ENCODE peak calls at places on chromosomes 6 and 20, in six cellular contexts. One of them, this sample, is unnamed.

GRCh38 chr6:151141685-151142084 is 98.1 kb upstream of the AKAP12 start:
- DNase-seq in naive B cell: no peak
- DNase-seq in GM23338: no peak
- DNase-seq in NCI-H1694 treated with DMSO at 0.1 percent for 48 hours: no peak
- DNase-seq in neuronal stem cell: no peak
- DNase-seq in skeletal muscle cell: no peak
- DNase-seq in this sample: no peak

GRCh38 chr20:57705103-57705899 is 4.5 kb downstream of the PMEPA1 start:
- DNase-seq in neuronal stem cell: no peak
- DNase-seq in GM23338: no peak
- DNase-seq in NCI-H1694 treated with DMSO at 0.1 percent for 48 hours: no peak
- DNase-seq in naive B cell: no peak
- DNase-seq in skeletal muscle cell: no peak
- DNase-seq in this sample: no peak

GRCh38 chr6:150813319-150813992 is 52.0 kb upstream of the MTHFD1L start:
- DNase-seq in skeletal muscle cell: no peak
- DNase-seq in NCI-H1694 treated with DMSO at 0.1 percent for 48 hours: no peak
- DNase-seq in naive B cell: no peak
- DNase-seq in GM23338: no peak
- DNase-seq in neuronal stem cell: no peak
- DNase-seq in this sample: peak

GRCh38 chr6:72580281-72580940 is 41.5 kb upstream of the KCNQ5 start:
- DNase-seq in naive B cell: no peak
- DNase-seq in GM23338: peak
- DNase-seq in skeletal muscle cell: peak
- DNase-seq in NCI-H1694 treated with DMSO at 0.1 percent for 48 hours: peak
- DNase-seq in neuronal stem cell: no peak
- DNase-seq in this sample: peak

GRCh38 chr20:47691632-47692031 is 93.6 kb downstream of the SULF2 start:
- DNase-seq in neuronal stem cell: peak
- DNase-seq in naive B cell: no peak
- DNase-seq in GM23338: peak
- DNase-seq in skeletal muscle cell: no peak
- DNase-seq in NCI-H1694 treated with DMSO at 0.1 percent for 48 hours: no peak
- DNase-seq in this sample: no peak

GRCh38 chr20:3181270-3181669 is 7.9 kb upstream of the LZTS3 start:
- DNase-seq in skeletal muscle cell: no peak
- DNase-seq in naive B cell: no peak
- DNase-seq in GM23338: no peak
- DNase-seq in neuronal stem cell: no peak
- DNase-seq in NCI-H1694 treated with DMSO at 0.1 percent for 48 hours: no peak
- DNase-seq in this sample: no peak

GRCh38 chr6:149936743-149937142 is 5.1 kb upstream of the ULBP2 start:
- DNase-seq in neuronal stem cell: no peak
- DNase-seq in skeletal muscle cell: no peak
- DNase-seq in NCI-H1694 treated with DMSO at 0.1 percent for 48 hours: no peak
- DNase-seq in GM23338: no peak
- DNase-seq in naive B cell: no peak
- DNase-seq in this sample: no peak

GRCh38 chr6:118650500-118651281 is 700 bp downstream of the CEP85L start:
- DNase-seq in skeletal muscle cell: no peak
- DNase-seq in GM23338: peak
- DNase-seq in neuronal stem cell: peak
- DNase-seq in NCI-H1694 treated with DMSO at 0.1 percent for 48 hours: no peak
- DNase-seq in naive B cell: peak
- DNase-seq in this sample: peak

GRCh38 chr6:152552616-152553209 is 84.4 kb downstream of the SYNE1 start:
- DNase-seq in neuronal stem cell: peak
- DNase-seq in GM23338: peak
- DNase-seq in naive B cell: no peak
- DNase-seq in NCI-H1694 treated with DMSO at 0.1 percent for 48 hours: peak
- DNase-seq in skeletal muscle cell: peak
- DNase-seq in this sample: peak

GRCh38 chr6:39169448-39170344 is 54.7 kb upstream of the SAYSD1 start:
- DNase-seq in skeletal muscle cell: no peak
- DNase-seq in NCI-H1694 treated with DMSO at 0.1 percent for 48 hours: no peak
- DNase-seq in naive B cell: no peak
- DNase-seq in neuronal stem cell: no peak
- DNase-seq in GM23338: no peak
- DNase-seq in this sample: peak

GRCh38 chr6:62652692-62653328 is 366.8 kb upstream of the KHDRBS2 start:
- DNase-seq in naive B cell: no peak
- DNase-seq in skeletal muscle cell: no peak
- DNase-seq in GM23338: peak
- DNase-seq in neuronal stem cell: peak
- DNase-seq in NCI-H1694 treated with DMSO at 0.1 percent for 48 hours: no peak
- DNase-seq in this sample: no peak

GRCh38 chr6:15465212-15465611 is 197.6 kb downstream of the DTNBP1 start:
- DNase-seq in GM23338: no peak
- DNase-seq in naive B cell: no peak
- DNase-seq in NCI-H1694 treated with DMSO at 0.1 percent for 48 hours: no peak
- DNase-seq in skeletal muscle cell: no peak
- DNase-seq in neuronal stem cell: no peak
- DNase-seq in this sample: peak

GRCh38 chr20:49281913-49282467 is 4.1 kb upstream of the ZNFX1 start:
- DNase-seq in naive B cell: no peak
- DNase-seq in neuronal stem cell: no peak
- DNase-seq in NCI-H1694 treated with DMSO at 0.1 percent for 48 hours: no peak
- DNase-seq in skeletal muscle cell: no peak
- DNase-seq in GM23338: no peak
- DNase-seq in this sample: no peak

GRCh38 chr20:61900376-61901293 is 165.0 kb downstream of the TAF4 start:
- DNase-seq in neuronal stem cell: no peak
- DNase-seq in skeletal muscle cell: no peak
- DNase-seq in GM23338: no peak
- DNase-seq in NCI-H1694 treated with DMSO at 0.1 percent for 48 hours: no peak
- DNase-seq in naive B cell: no peak
- DNase-seq in this sample: no peak

GRCh38 chr20:25605146-25605545 is 18.7 kb downstream of the NANP start:
- DNase-seq in GM23338: no peak
- DNase-seq in neuronal stem cell: no peak
- DNase-seq in NCI-H1694 treated with DMSO at 0.1 percent for 48 hours: no peak
- DNase-seq in skeletal muscle cell: no peak
- DNase-seq in naive B cell: no peak
- DNase-seq in this sample: no peak

GRCh38 chr6:53837875-53838806 is 43.3 kb downstream of the LRRC1 start:
- DNase-seq in GM23338: no peak
- DNase-seq in naive B cell: no peak
- DNase-seq in neuronal stem cell: peak
- DNase-seq in NCI-H1694 treated with DMSO at 0.1 percent for 48 hours: no peak
- DNase-seq in skeletal muscle cell: no peak
- DNase-seq in this sample: no peak

GRCh38 chr20:9838035-9838377 is 870 bp downstream of the PAK5 start:
- DNase-seq in GM23338: peak
- DNase-seq in skeletal muscle cell: no peak
- DNase-seq in NCI-H1694 treated with DMSO at 0.1 percent for 48 hours: peak
- DNase-seq in neuronal stem cell: no peak
- DNase-seq in naive B cell: no peak
- DNase-seq in this sample: no peak

GRCh38 chr6:131660195-131660594 is 23.1 kb downstream of the ENPP3 start:
- DNase-seq in neuronal stem cell: no peak
- DNase-seq in naive B cell: no peak
- DNase-seq in NCI-H1694 treated with DMSO at 0.1 percent for 48 hours: no peak
- DNase-seq in GM23338: no peak
- DNase-seq in skeletal muscle cell: peak
- DNase-seq in this sample: no peak

GRCh38 chr6:30122515-30122914 is 9.6 kb upstream of the TRIM31 start:
- DNase-seq in skeletal muscle cell: no peak
- DNase-seq in NCI-H1694 treated with DMSO at 0.1 percent for 48 hours: no peak
- DNase-seq in neuronal stem cell: no peak
- DNase-seq in GM23338: no peak
- DNase-seq in naive B cell: no peak
- DNase-seq in this sample: no peak

GRCh38 chr20:49668181-49668877 is 45.3 kb downstream of the B4GALT5 start:
- DNase-seq in NCI-H1694 treated with DMSO at 0.1 percent for 48 hours: no peak
- DNase-seq in neuronal stem cell: no peak
- DNase-seq in GM23338: no peak
- DNase-seq in naive B cell: peak
- DNase-seq in skeletal muscle cell: no peak
- DNase-seq in this sample: no peak

GRCh38 chr20:50794846-50795634 is at the start of gene BCAS4:
- DNase-seq in NCI-H1694 treated with DMSO at 0.1 percent for 48 hours: peak
- DNase-seq in skeletal muscle cell: peak
- DNase-seq in naive B cell: peak
- DNase-seq in neuronal stem cell: peak
- DNase-seq in GM23338: peak
- DNase-seq in this sample: peak

GRCh38 chr20:39576786-39577185 is 614.6 kb downstream of the DHX35 start:
- DNase-seq in skeletal muscle cell: no peak
- DNase-seq in NCI-H1694 treated with DMSO at 0.1 percent for 48 hours: no peak
- DNase-seq in GM23338: no peak
- DNase-seq in naive B cell: no peak
- DNase-seq in neuronal stem cell: no peak
- DNase-seq in this sample: no peak

GRCh38 chr20:22698443-22698842 is 114.1 kb upstream of the FOXA2 start:
- DNase-seq in skeletal muscle cell: no peak
- DNase-seq in neuronal stem cell: no peak
- DNase-seq in NCI-H1694 treated with DMSO at 0.1 percent for 48 hours: no peak
- DNase-seq in GM23338: no peak
- DNase-seq in naive B cell: no peak
- DNase-seq in this sample: no peak

GRCh38 chr20:22180244-22180643 is 404.1 kb downstream of the FOXA2 start:
- DNase-seq in skeletal muscle cell: no peak
- DNase-seq in naive B cell: no peak
- DNase-seq in GM23338: peak
- DNase-seq in NCI-H1694 treated with DMSO at 0.1 percent for 48 hours: no peak
- DNase-seq in neuronal stem cell: no peak
- DNase-seq in this sample: no peak

GRCh38 chr6:149150301-149150700 is 167.2 kb upstream of the TAB2 start:
- DNase-seq in GM23338: no peak
- DNase-seq in naive B cell: no peak
- DNase-seq in neuronal stem cell: no peak
- DNase-seq in skeletal muscle cell: no peak
- DNase-seq in NCI-H1694 treated with DMSO at 0.1 percent for 48 hours: no peak
- DNase-seq in this sample: no peak

GRCh38 chr20:46681032-46681854 is 8.0 kb downstream of the TP53RK start:
- DNase-seq in naive B cell: peak
- DNase-seq in neuronal stem cell: peak
- DNase-seq in NCI-H1694 treated with DMSO at 0.1 percent for 48 hours: peak
- DNase-seq in skeletal muscle cell: no peak
- DNase-seq in GM23338: peak
- DNase-seq in this sample: peak

GRCh38 chr6:28982476-28983266 is 22.4 kb downstream of the ZNF311 start:
- DNase-seq in NCI-H1694 treated with DMSO at 0.1 percent for 48 hours: peak
- DNase-seq in skeletal muscle cell: no peak
- DNase-seq in naive B cell: no peak
- DNase-seq in neuronal stem cell: peak
- DNase-seq in GM23338: peak
- DNase-seq in this sample: peak

GRCh38 chr6:149060300-149060984 is 257.1 kb upstream of the TAB2 start:
- DNase-seq in neuronal stem cell: no peak
- DNase-seq in naive B cell: peak
- DNase-seq in skeletal muscle cell: no peak
- DNase-seq in NCI-H1694 treated with DMSO at 0.1 percent for 48 hours: no peak
- DNase-seq in GM23338: no peak
- DNase-seq in this sample: peak

GRCh38 chr6:168929871-168930450 is 323.7 kb downstream of the THBS2 start:
- DNase-seq in NCI-H1694 treated with DMSO at 0.1 percent for 48 hours: no peak
- DNase-seq in neuronal stem cell: no peak
- DNase-seq in skeletal muscle cell: no peak
- DNase-seq in naive B cell: no peak
- DNase-seq in GM23338: no peak
- DNase-seq in this sample: no peak

GRCh38 chr6:7332090-7332745 is 19.2 kb upstream of the SSR1 start:
- DNase-seq in neuronal stem cell: no peak
- DNase-seq in NCI-H1694 treated with DMSO at 0.1 percent for 48 hours: no peak
- DNase-seq in GM23338: no peak
- DNase-seq in naive B cell: no peak
- DNase-seq in skeletal muscle cell: no peak
- DNase-seq in this sample: no peak

GRCh38 chr20:35305682-35306556 is 13.7 kb upstream of the FAM83C start:
- DNase-seq in skeletal muscle cell: peak
- DNase-seq in NCI-H1694 treated with DMSO at 0.1 percent for 48 hours: no peak
- DNase-seq in naive B cell: no peak
- DNase-seq in GM23338: no peak
- DNase-seq in neuronal stem cell: no peak
- DNase-seq in this sample: peak

GRCh38 chr6:5151295-5151954 is 66.3 kb downstream of the PPP1R3G start:
- DNase-seq in naive B cell: no peak
- DNase-seq in NCI-H1694 treated with DMSO at 0.1 percent for 48 hours: no peak
- DNase-seq in skeletal muscle cell: no peak
- DNase-seq in neuronal stem cell: no peak
- DNase-seq in GM23338: no peak
- DNase-seq in this sample: no peak

GRCh38 chr20:63579017-63579705 is 5.1 kb upstream of the HELZ2 start:
- DNase-seq in naive B cell: no peak
- DNase-seq in skeletal muscle cell: no peak
- DNase-seq in neuronal stem cell: no peak
- DNase-seq in GM23338: no peak
- DNase-seq in NCI-H1694 treated with DMSO at 0.1 percent for 48 hours: no peak
- DNase-seq in this sample: no peak

GRCh38 chr6:30443657-30444450 is 45.5 kb upstream of the HLA-E start:
- DNase-seq in GM23338: peak
- DNase-seq in neuronal stem cell: no peak
- DNase-seq in naive B cell: no peak
- DNase-seq in NCI-H1694 treated with DMSO at 0.1 percent for 48 hours: no peak
- DNase-seq in skeletal muscle cell: no peak
- DNase-seq in this sample: no peak

GRCh38 chr20:61588356-61589054 is 336.4 kb downstream of the CDH4 start:
- DNase-seq in skeletal muscle cell: peak
- DNase-seq in naive B cell: no peak
- DNase-seq in NCI-H1694 treated with DMSO at 0.1 percent for 48 hours: no peak
- DNase-seq in neuronal stem cell: no peak
- DNase-seq in GM23338: no peak
- DNase-seq in this sample: no peak

GRCh38 chr20:50655325-50655880 is 35.9 kb downstream of the RIPOR3 start:
- DNase-seq in neuronal stem cell: no peak
- DNase-seq in skeletal muscle cell: peak
- DNase-seq in naive B cell: no peak
- DNase-seq in GM23338: no peak
- DNase-seq in NCI-H1694 treated with DMSO at 0.1 percent for 48 hours: no peak
- DNase-seq in this sample: no peak

GRCh38 chr6:168968228-168968627 is 285.4 kb downstream of the THBS2 start:
- DNase-seq in naive B cell: no peak
- DNase-seq in NCI-H1694 treated with DMSO at 0.1 percent for 48 hours: no peak
- DNase-seq in skeletal muscle cell: peak
- DNase-seq in GM23338: peak
- DNase-seq in neuronal stem cell: no peak
- DNase-seq in this sample: peak

This sample was measured in trophoblast cell.